ENCODE peak calls at places on chromosomes 16 and 17, in ten cellular contexts. One of them, this sample, is unnamed. For H3K4me1, the result is how much of the 10 kb centered on the place peaks cover.

GRCh38 chr17:5701371-5701770 is 117.1 kb upstream of the NLRP1 start:
- DNase-seq in neuronal stem cell: no peak
- DNase-seq in Panc1: no peak
- DNase-seq in left ventricle myocardium inferior: no peak
- DNase-seq in body of pancreas: no peak
- DNase-seq in vagina: no peak
- DNase-seq in GM23248: no peak
- DNase-seq in lung: no peak
- DNase-seq in heart right ventricle: no peak
- DNase-seq in fibroblast of lung: no peak
- DNase-seq in this sample: no peak

GRCh38 chr16:50021509-50021908 is 3.5 kb upstream of the CNEP1R1 start:
- DNase-seq in left ventricle myocardium inferior: no peak
- DNase-seq in neuronal stem cell: peak
- DNase-seq in vagina: no peak
- DNase-seq in Panc1: no peak
- DNase-seq in body of pancreas: no peak
- DNase-seq in heart right ventricle: no peak
- DNase-seq in fibroblast of lung: no peak
- DNase-seq in lung: no peak
- DNase-seq in GM23248: peak
- DNase-seq in this sample: no peak

GRCh38 chr17:59859444-59860025 is 33.2 kb downstream of the TUBD1 start:
- DNase-seq in neuronal stem cell: no peak
- DNase-seq in GM23248: peak
- DNase-seq in body of pancreas: no peak
- DNase-seq in vagina: no peak
- DNase-seq in lung: no peak
- DNase-seq in left ventricle myocardium inferior: no peak
- DNase-seq in fibroblast of lung: peak
- DNase-seq in heart right ventricle: no peak
- DNase-seq in Panc1: no peak
- DNase-seq in this sample: no peak

GRCh38 chr17:33049781-33050414 is 58.3 kb downstream of the SPACA3 start:
- DNase-seq in left ventricle myocardium inferior: no peak
- DNase-seq in lung: no peak
- DNase-seq in heart right ventricle: peak
- DNase-seq in vagina: peak
- DNase-seq in Panc1: peak
- DNase-seq in body of pancreas: peak
- DNase-seq in neuronal stem cell: peak
- DNase-seq in fibroblast of lung: peak
- DNase-seq in GM23248: peak
- DNase-seq in this sample: no peak

GRCh38 chr17:58232707-58233156 is 5.7 kb upstream of the LPO start:
- DNase-seq in heart right ventricle: no peak
- DNase-seq in neuronal stem cell: no peak
- DNase-seq in left ventricle myocardium inferior: no peak
- DNase-seq in fibroblast of lung: peak
- DNase-seq in Panc1: no peak
- DNase-seq in body of pancreas: no peak
- DNase-seq in GM23248: peak
- DNase-seq in vagina: no peak
- DNase-seq in lung: no peak
- DNase-seq in this sample: no peak

GRCh38 chr16:53744449-53744848 is 40.5 kb downstream of the FTO start:
- DNase-seq in Panc1: no peak
- DNase-seq in lung: no peak
- DNase-seq in neuronal stem cell: no peak
- DNase-seq in fibroblast of lung: no peak
- DNase-seq in GM23248: no peak
- DNase-seq in body of pancreas: no peak
- DNase-seq in left ventricle myocardium inferior: no peak
- DNase-seq in vagina: no peak
- DNase-seq in heart right ventricle: no peak
- DNase-seq in this sample: no peak

GRCh38 chr16:68264128-68265077 is at the start of gene SLC7A6:
- DNase-seq in lung: peak
- DNase-seq in neuronal stem cell: peak
- DNase-seq in left ventricle myocardium inferior: peak
- DNase-seq in heart right ventricle: peak
- DNase-seq in body of pancreas: peak
- DNase-seq in Panc1: no peak
- DNase-seq in GM23248: peak
- DNase-seq in vagina: no peak
- DNase-seq in fibroblast of lung: peak
- DNase-seq in this sample: peak

GRCh38 chr16:70711211-70711978 is 25.5 kb upstream of the MTSS2 start:
- DNase-seq in neuronal stem cell: no peak
- DNase-seq in body of pancreas: no peak
- DNase-seq in left ventricle myocardium inferior: no peak
- DNase-seq in fibroblast of lung: no peak
- DNase-seq in heart right ventricle: no peak
- DNase-seq in Panc1: no peak
- DNase-seq in lung: no peak
- DNase-seq in vagina: no peak
- DNase-seq in GM23248: no peak
- DNase-seq in this sample: no peak

DNA sequence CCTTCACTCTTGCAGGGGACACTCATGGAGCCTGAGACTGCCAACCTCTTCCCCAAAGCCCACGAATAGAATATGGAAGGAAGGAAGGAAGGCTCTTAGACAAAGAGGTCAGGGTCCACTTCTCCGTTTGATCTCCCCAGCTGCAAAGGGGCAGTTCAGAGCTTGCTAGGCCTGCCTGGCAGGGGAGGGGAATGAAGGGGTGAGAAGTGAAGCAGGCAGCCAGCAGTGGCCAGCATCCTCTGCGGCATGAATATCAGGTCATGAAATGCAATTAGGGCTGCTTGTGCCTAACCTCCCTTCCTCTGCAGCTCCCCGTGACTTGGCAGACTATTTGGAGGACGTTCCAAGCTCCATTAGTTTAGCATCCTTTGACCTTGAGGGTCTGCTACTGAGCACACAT is 102.0 kb upstream of the RPL38 start:
- DNase-seq in Panc1: no peak
- DNase-seq in vagina: no peak
- DNase-seq in neuronal stem cell: no peak
- DNase-seq in fibroblast of lung: no peak
- DNase-seq in heart right ventricle: no peak
- DNase-seq in body of pancreas: no peak
- DNase-seq in left ventricle myocardium inferior: no peak
- DNase-seq in lung: no peak
- DNase-seq in GM23248: no peak
- DNase-seq in this sample: no peak
- H3K4me1 ChIP-seq in Panc1: under half
- H3K4me1 ChIP-seq in vagina: under half
- H3K4me1 ChIP-seq in neuronal stem cell: under half
- H3K4me1 ChIP-seq in fibroblast of lung: under half
- H3K4me1 ChIP-seq in heart right ventricle: under half
- H3K4me1 ChIP-seq in body of pancreas: under half
- H3K4me1 ChIP-seq in left ventricle myocardium inferior: under half
- H3K4me1 ChIP-seq in lung: under half
- H3K4me1 ChIP-seq in GM23248: under half
- H3K4me1 ChIP-seq in this sample: under half

DNA sequence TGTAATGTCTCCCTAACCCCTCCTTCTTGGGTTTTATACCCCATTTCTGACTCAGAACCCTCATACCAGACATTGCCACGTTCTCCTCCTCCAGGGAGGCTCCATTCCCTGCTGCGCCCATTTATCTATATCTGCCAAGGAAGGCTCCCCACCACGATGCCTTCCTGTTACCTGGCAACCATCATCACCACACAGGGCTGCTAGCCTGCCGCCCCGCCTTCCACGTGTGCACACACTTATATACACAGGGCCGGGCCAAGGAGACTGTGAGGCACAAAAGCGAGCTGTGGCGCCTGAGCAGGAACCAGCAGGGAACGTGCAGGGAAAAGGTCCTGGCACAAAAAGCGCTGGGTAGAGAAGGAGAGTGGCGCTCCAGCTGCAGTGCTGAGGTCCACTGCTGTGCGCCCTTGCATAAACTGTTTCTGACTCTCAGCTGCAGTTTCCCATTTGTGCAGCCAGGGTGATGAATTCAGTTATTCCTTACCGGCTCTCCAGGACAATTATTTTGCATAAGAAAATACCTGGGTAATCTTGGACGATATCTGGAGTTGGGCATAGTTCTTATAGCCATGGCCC is 261.7 kb downstream of the CBLN1 start:
- DNase-seq in GM23248: no peak
- DNase-seq in body of pancreas: no peak
- DNase-seq in vagina: no peak
- DNase-seq in lung: no peak
- DNase-seq in fibroblast of lung: peak
- DNase-seq in left ventricle myocardium inferior: no peak
- DNase-seq in Panc1: no peak
- DNase-seq in heart right ventricle: no peak
- DNase-seq in neuronal stem cell: no peak
- DNase-seq in this sample: no peak
- H3K4me1 ChIP-seq in GM23248: under half
- H3K4me1 ChIP-seq in body of pancreas: under half
- H3K4me1 ChIP-seq in vagina: under half
- H3K4me1 ChIP-seq in lung: under half
- H3K4me1 ChIP-seq in fibroblast of lung: under half
- H3K4me1 ChIP-seq in left ventricle myocardium inferior: under half
- H3K4me1 ChIP-seq in Panc1: under half
- H3K4me1 ChIP-seq in heart right ventricle: under half
- H3K4me1 ChIP-seq in neuronal stem cell: under half
- H3K4me1 ChIP-seq in this sample: under half

GRCh38 chr16:89363621-89364393 is 126.6 kb downstream of the ANKRD11 start:
- DNase-seq in vagina: no peak
- DNase-seq in Panc1: no peak
- DNase-seq in left ventricle myocardium inferior: no peak
- DNase-seq in heart right ventricle: no peak
- DNase-seq in GM23248: peak
- DNase-seq in fibroblast of lung: peak
- DNase-seq in body of pancreas: peak
- DNase-seq in lung: peak
- DNase-seq in neuronal stem cell: no peak
- DNase-seq in this sample: peak

GRCh38 chr16:89364603-89365002 is 125.8 kb downstream of the ANKRD11 start:
- DNase-seq in neuronal stem cell: no peak
- DNase-seq in fibroblast of lung: peak
- DNase-seq in body of pancreas: peak
- DNase-seq in lung: no peak
- DNase-seq in vagina: no peak
- DNase-seq in GM23248: peak
- DNase-seq in heart right ventricle: no peak
- DNase-seq in left ventricle myocardium inferior: no peak
- DNase-seq in Panc1: no peak
- DNase-seq in this sample: no peak

GRCh38 chr16:89359296-89360147 is 130.8 kb downstream of the ANKRD11 start:
- DNase-seq in neuronal stem cell: no peak
- DNase-seq in vagina: no peak
- DNase-seq in body of pancreas: no peak
- DNase-seq in lung: no peak
- DNase-seq in heart right ventricle: no peak
- DNase-seq in GM23248: peak
- DNase-seq in fibroblast of lung: peak
- DNase-seq in Panc1: no peak
- DNase-seq in left ventricle myocardium inferior: no peak
- DNase-seq in this sample: no peak

GRCh38 chr16:89360760-89361435 is 129.5 kb downstream of the ANKRD11 start:
- DNase-seq in vagina: no peak
- DNase-seq in left ventricle myocardium inferior: no peak
- DNase-seq in heart right ventricle: no peak
- DNase-seq in lung: no peak
- DNase-seq in body of pancreas: no peak
- DNase-seq in fibroblast of lung: no peak
- DNase-seq in GM23248: no peak
- DNase-seq in Panc1: no peak
- DNase-seq in neuronal stem cell: no peak
- DNase-seq in this sample: no peak

DNA sequence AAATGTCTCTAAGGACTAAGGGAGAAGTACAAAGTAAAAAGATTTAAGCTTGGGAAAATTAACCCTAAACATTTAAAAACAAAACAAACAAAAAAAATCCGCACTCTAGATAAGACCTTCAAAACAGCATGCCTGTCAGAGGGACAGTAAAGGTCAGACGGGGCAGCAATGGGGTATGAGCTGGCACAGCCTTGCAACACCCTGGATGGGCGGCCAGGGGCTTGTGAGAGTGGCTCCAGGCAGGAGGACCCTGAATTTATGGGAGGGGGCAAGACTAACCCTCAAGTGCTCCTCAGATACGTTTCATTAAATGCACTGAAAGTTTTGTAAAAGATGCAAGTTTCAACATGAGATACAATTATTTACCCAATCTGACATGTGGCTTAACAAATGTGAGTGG is 128.6 kb downstream of the ANKRD11 start:
- DNase-seq in GM23248: no peak
- DNase-seq in vagina: no peak
- DNase-seq in lung: no peak
- DNase-seq in body of pancreas: no peak
- DNase-seq in neuronal stem cell: no peak
- DNase-seq in Panc1: no peak
- DNase-seq in left ventricle myocardium inferior: no peak
- DNase-seq in heart right ventricle: no peak
- DNase-seq in fibroblast of lung: no peak
- DNase-seq in this sample: no peak
- H3K4me1 ChIP-seq in GM23248: under half
- H3K4me1 ChIP-seq in vagina: half or more
- H3K4me1 ChIP-seq in lung: under half
- H3K4me1 ChIP-seq in body of pancreas: half or more
- H3K4me1 ChIP-seq in neuronal stem cell: under half
- H3K4me1 ChIP-seq in Panc1: half or more
- H3K4me1 ChIP-seq in left ventricle myocardium inferior: half or more
- H3K4me1 ChIP-seq in heart right ventricle: half or more
- H3K4me1 ChIP-seq in fibroblast of lung: under half
- H3K4me1 ChIP-seq in this sample: half or more

GRCh38 chr17:29590979-29591736 is 1.7 kb upstream of the GIT1 start:
- DNase-seq in fibroblast of lung: peak
- DNase-seq in vagina: no peak
- DNase-seq in body of pancreas: no peak
- DNase-seq in neuronal stem cell: no peak
- DNase-seq in lung: no peak
- DNase-seq in left ventricle myocardium inferior: no peak
- DNase-seq in Panc1: no peak
- DNase-seq in GM23248: peak
- DNase-seq in heart right ventricle: peak
- DNase-seq in this sample: no peak

GRCh38 chr17:29588017-29588557 is 1.4 kb downstream of the GIT1 start:
- DNase-seq in fibroblast of lung: peak
- DNase-seq in lung: no peak
- DNase-seq in GM23248: peak
- DNase-seq in body of pancreas: no peak
- DNase-seq in neuronal stem cell: no peak
- DNase-seq in left ventricle myocardium inferior: no peak
- DNase-seq in vagina: no peak
- DNase-seq in Panc1: no peak
- DNase-seq in heart right ventricle: peak
- DNase-seq in this sample: no peak

GRCh38 chr17:29588561-29589411 is 662 bp downstream of the GIT1 start:
- DNase-seq in left ventricle myocardium inferior: no peak
- DNase-seq in vagina: no peak
- DNase-seq in lung: no peak
- DNase-seq in Panc1: no peak
- DNase-seq in GM23248: peak
- DNase-seq in body of pancreas: peak
- DNase-seq in heart right ventricle: peak
- DNase-seq in fibroblast of lung: peak
- DNase-seq in neuronal stem cell: no peak
- DNase-seq in this sample: no peak

GRCh38 chr17:29590261-29590978 is 972 bp upstream of the GIT1 start:
- DNase-seq in body of pancreas: no peak
- DNase-seq in Panc1: no peak
- DNase-seq in lung: no peak
- DNase-seq in vagina: no peak
- DNase-seq in neuronal stem cell: no peak
- DNase-seq in fibroblast of lung: peak
- DNase-seq in heart right ventricle: peak
- DNase-seq in left ventricle myocardium inferior: no peak
- DNase-seq in GM23248: peak
- DNase-seq in this sample: no peak

GRCh38 chr17:29589524-29590260 is at the start of gene GIT1:
- DNase-seq in GM23248: peak
- DNase-seq in vagina: no peak
- DNase-seq in heart right ventricle: peak
- DNase-seq in left ventricle myocardium inferior: peak
- DNase-seq in body of pancreas: peak
- DNase-seq in neuronal stem cell: peak
- DNase-seq in fibroblast of lung: peak
- DNase-seq in Panc1: no peak
- DNase-seq in lung: peak
- DNase-seq in this sample: no peak
- H3K4me1 ChIP-seq in GM23248: under half
- H3K4me1 ChIP-seq in vagina: half or more
- H3K4me1 ChIP-seq in heart right ventricle: half or more
- H3K4me1 ChIP-seq in left ventricle myocardium inferior: half or more
- H3K4me1 ChIP-seq in body of pancreas: half or more
- H3K4me1 ChIP-seq in neuronal stem cell: under half
- H3K4me1 ChIP-seq in fibroblast of lung: under half
- H3K4me1 ChIP-seq in Panc1: half or more
- H3K4me1 ChIP-seq in lung: under half
- H3K4me1 ChIP-seq in this sample: under half